ENCODE peak calls at places on chromosomes 5 and 9, in seven cellular contexts. M is GM12864; R is CD8-positive, alpha-beta T cell; B is fibroblast of lung; J is H7; O is SK-N-SH; I is PC-3. C is an unnamed sample.

GRCh38 chr5:51618234-51618633 is 235.0 kb downstream of the ISL1 start:
- DNase-seq in M (no peak), R (no peak), B (no peak), J (no peak), O (no peak), I (no peak), C (no peak)

GRCh38 chr9:131043646-131044045 is 34.7 kb downstream of the LAMC3 start:
- DNase-seq in M (no peak), R (no peak), B (no peak), J (no peak), O (no peak), I (no peak), C (no peak)

GRCh38 chr5:134920848-134921575 is 16.1 kb downstream of the PCBD2 start:
- DNase-seq in M (no peak), R (no peak), B (no peak), J (no peak), O (no peak), I (no peak), C (no peak)

GRCh38 chr5:97538916-97539315 is 355.9 kb upstream of the RIOK2 start:
- DNase-seq in M (no peak), R (no peak), B (no peak), J (no peak), O (no peak), I (no peak), C (no peak)

GRCh38 chr9:114803459-114803858 is 2.4 kb downstream of the TNFSF15 start:
- DNase-seq in M (no peak), R (no peak), B (no peak), J (peak; percentile 11), O (no peak), I (no peak), C (no peak)

GRCh38 chr5:32027093-32027716 is 146.9 kb downstream of the GOLPH3 start:
- DNase-seq in M (no peak), R (no peak), B (peak; percentile 64), J (no peak), O (no peak), I (no peak), C (no peak)

GRCh38 chr5:156896545-156896944 is 46.5 kb downstream of the PPP1R2B start:
- DNase-seq in M (no peak), R (no peak), B (no peak), J (no peak), O (no peak), I (peak; percentile 38), C (no peak)

GRCh38 chr5:1641560-1642166 is 117.9 kb upstream of the LPCAT1 start:
- DNase-seq in M (peak; percentile 68), R (peak; percentile 66), B (peak; percentile 83), J (peak; percentile 94), O (peak; percentile 82), I (peak; percentile 91), C (peak; percentile 84)

GRCh38 chr5:36494756-36495637 is 111.4 kb upstream of the SLC1A3 start:
- DNase-seq in M (no peak), R (no peak), B (peak; percentile 92), J (no peak), O (no peak), I (peak; percentile 66), C (no peak)

GRCh38 chr5:5953641-5954040 is 424.7 kb downstream of the MED10 start:
- DNase-seq in M (no peak), R (no peak), B (no peak), J (no peak), O (no peak), I (peak; percentile 43), C (no peak)

GRCh38 chr9:7336356-7337075 is 463.1 kb downstream of the DMAC1 start:
- DNase-seq in M (no peak), R (no peak), B (no peak), J (no peak), O (no peak), I (no peak), C (no peak)

GRCh38 chr5:67248703-67249589 is 52.3 kb upstream of the CD180 start:
- DNase-seq in M (no peak), R (no peak), B (peak; percentile 44), J (no peak), O (no peak), I (peak; percentile 54), C (no peak)

GRCh38 chr5:149240354-149240998 is 31.2 kb upstream of the AFAP1L1 start:
- DNase-seq in M (no peak), R (peak; percentile 74), B (no peak), J (no peak), O (no peak), I (no peak), C (no peak)

GRCh38 chr5:103366938-103367549 is 108.5 kb downstream of the MACIR start:
- DNase-seq in M (no peak), R (no peak), B (no peak), J (no peak), O (no peak), I (no peak), C (no peak)

GRCh38 chr9:20418485-20418884 is 203.8 kb downstream of the MLLT3 start:
- DNase-seq in M (no peak), R (no peak), B (no peak), J (no peak), O (no peak), I (no peak), C (no peak)

GRCh38 chr5:34657550-34657921 is 1.4 kb downstream of the RAI14 start:
- DNase-seq in M (no peak), R (no peak), B (peak; percentile 69), J (peak; percentile 38), O (peak; percentile 38), I (peak; percentile 49), C (no peak)

GRCh38 chr9:102631559-102631958 is 363.6 kb upstream of the CYLC2 start:
- DNase-seq in M (no peak), R (no peak), B (no peak), J (no peak), O (no peak), I (peak; percentile 29), C (peak; percentile 2)

GRCh38 chr9:581673-582497 is 259.6 kb upstream of the DMRT1 start:
- DNase-seq in M (no peak), R (no peak), B (no peak), J (peak; percentile 76), O (peak; percentile 28), I (peak; percentile 15), C (no peak)

GRCh38 chr5:33362915-33363314 is 77.8 kb upstream of the TARS1 start:
- DNase-seq in M (no peak), R (no peak), B (peak; percentile 73), J (no peak), O (no peak), I (no peak), C (no peak)

GRCh38 chr5:159061186-159061796 is 38.4 kb downstream of the EBF1 start:
- DNase-seq in M (no peak), R (no peak), B (peak; percentile 87), J (no peak), O (peak; percentile 41), I (no peak), C (no peak)

GRCh38 chr5:97143715-97144114 is 1.3 kb upstream of the LIX1 start:
- DNase-seq in M (no peak), R (no peak), B (no peak), J (no peak), O (no peak), I (no peak), C (no peak)

GRCh38 chr5:141513021-141513626 is 24.2 kb downstream of the PCDHGC5 start:
- DNase-seq in M (no peak), R (no peak), B (peak; percentile 57), J (peak; percentile 84), O (peak; percentile 72), I (no peak), C (no peak)

GRCh38 chr5:85375525-85375924 is 990.8 kb upstream of the EDIL3 start:
- DNase-seq in M (no peak), R (no peak), B (peak; percentile 4), J (no peak), O (no peak), I (no peak), C (no peak)

GRCh38 chr9:120627073-120627472 is 47.1 kb upstream of the CDK5RAP2 start:
- DNase-seq in M (no peak), R (no peak), B (no peak), J (no peak), O (no peak), I (no peak), C (no peak)

GRCh38 chr9:120626512-120626911 is 46.5 kb upstream of the CDK5RAP2 start:
- DNase-seq in M (no peak), R (no peak), B (no peak), J (no peak), O (no peak), I (no peak), C (no peak)

GRCh38 chr9:120622790-120623189 is 42.8 kb upstream of the CDK5RAP2 start:
- DNase-seq in M (no peak), R (no peak), B (no peak), J (no peak), O (no peak), I (no peak), C (no peak)

GRCh38 chr9:120625222-120625621 is 45.3 kb upstream of the CDK5RAP2 start:
- DNase-seq in M (no peak), R (no peak), B (peak; percentile 42), J (no peak), O (no peak), I (no peak), C (no peak)

DNA sequence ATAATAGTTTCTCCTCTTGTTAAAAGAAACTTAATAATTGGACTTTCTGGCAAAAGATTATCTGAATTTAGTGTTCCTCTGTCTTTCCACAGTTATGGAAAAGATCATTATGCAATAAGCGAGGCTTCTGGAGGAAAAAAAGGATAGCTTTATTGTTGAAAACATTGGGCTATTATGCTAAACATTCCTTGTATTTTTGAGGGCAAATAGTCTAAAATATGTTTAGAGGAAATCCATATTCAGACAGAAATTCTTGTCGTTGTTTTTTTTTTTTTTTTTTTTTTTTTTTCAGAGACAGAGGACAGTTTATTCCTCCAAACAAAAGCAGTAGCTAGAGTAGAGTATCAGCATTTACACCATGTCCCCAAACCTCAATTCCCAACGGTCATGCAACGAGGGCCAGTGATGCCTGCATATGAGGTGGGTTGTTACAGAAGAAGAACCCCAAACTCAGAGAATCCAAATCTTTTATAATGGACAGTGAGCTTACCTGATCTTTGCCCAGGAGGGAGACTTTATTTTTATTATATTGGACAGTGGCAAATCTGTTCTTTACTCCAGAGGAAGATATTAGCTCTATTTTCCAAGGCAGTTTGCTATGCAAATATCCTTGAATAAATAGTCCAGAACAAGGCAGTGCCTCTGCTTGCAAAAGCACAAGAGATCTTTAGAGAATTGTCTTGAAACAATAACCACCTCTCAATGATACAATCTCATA is 48.4 kb upstream of the CDK5RAP2 start:
- DNase-seq in M (no peak), R (no peak), B (no peak), J (no peak), O (no peak), I (no peak), C (no peak)
- H3K4me3 ChIP-seq in M (no peak overlapping the region), R (no peak overlapping the region), B (no peak overlapping the region), J (no peak overlapping the region), O (no peak overlapping the region), I (no peak overlapping the region), C (no peak overlapping the region)

GRCh38 chr5:73442152-73442860 is 6.3 kb downstream of the FOXD1 start:
- DNase-seq in M (no peak), R (no peak), B (no peak), J (no peak), O (no peak), I (no peak), C (no peak)
- H3K4me3 ChIP-seq in M (no peak overlapping the region), R (no peak overlapping the region), B (no peak overlapping the region), J (no peak overlapping the region), O (peak overlapping the region; percentile 80), I (no peak overlapping the region), C (no peak overlapping the region)

GRCh38 chr9:83219924-83220438 is 157.0 kb upstream of the RASEF start:
- DNase-seq in M (no peak), R (no peak), B (no peak), J (no peak), O (no peak), I (no peak), C (no peak)
- H3K4me3 ChIP-seq in M (no peak overlapping the region), R (no peak overlapping the region), B (peak overlapping the region; percentile 70), J (peak overlapping the region; percentile 46), O (peak overlapping the region; percentile 80), I (peak overlapping the region; percentile 78), C (peak overlapping the region; percentile 73)

GRCh38 chr9:85942913-85943729 is 2.2 kb downstream of the NAA35 start:
- DNase-seq in M (no peak), R (no peak), B (no peak), J (no peak), O (no peak), I (no peak), C (no peak)
- H3K4me3 ChIP-seq in M (no peak overlapping the region), R (no peak overlapping the region), B (peak overlapping the region; percentile 94), J (no peak overlapping the region), O (peak overlapping the region; percentile 83), I (peak overlapping the region; percentile 96), C (no peak overlapping the region)